ENCODE peak calls at places on chromosome 10, in eight cellular contexts. One of them, this sample, is unnamed.

GRCh38 chr10:13003781-13004180 is 2.3 kb upstream of the CCDC3 start:
- DNase-seq in A549: no peak
- DNase-seq in sigmoid colon: no peak
- DNase-seq in H1: no peak
- DNase-seq in esophagus muscularis mucosa: no peak
- DNase-seq in ovary: no peak
- DNase-seq in transverse colon: no peak
- DNase-seq in tibial nerve: no peak
- DNase-seq in this sample: no peak

GRCh38 chr10:125017547-125018298 is 75.8 kb downstream of the ZRANB1 start:
- DNase-seq in H1: no peak
- DNase-seq in transverse colon: no peak
- DNase-seq in tibial nerve: no peak
- DNase-seq in ovary: no peak
- DNase-seq in sigmoid colon: no peak
- DNase-seq in A549: no peak
- DNase-seq in esophagus muscularis mucosa: no peak
- DNase-seq in this sample: no peak

GRCh38 chr10:69087600-69088470 is at the start of gene SRGN:
- DNase-seq in H1: no peak
- DNase-seq in ovary: peak; percentile 32
- DNase-seq in sigmoid colon: peak; percentile 86
- DNase-seq in A549: peak; percentile 68
- DNase-seq in tibial nerve: peak; percentile 54
- DNase-seq in transverse colon: peak; percentile 81
- DNase-seq in esophagus muscularis mucosa: peak; percentile 94
- DNase-seq in this sample: peak; percentile 89

GRCh38 chr10:30736685-30737232 is 107.2 kb upstream of the LYZL2 start:
- DNase-seq in ovary: no peak
- DNase-seq in sigmoid colon: peak; percentile 95
- DNase-seq in tibial nerve: no peak
- DNase-seq in transverse colon: peak; percentile 38
- DNase-seq in esophagus muscularis mucosa: no peak
- DNase-seq in A549: peak; percentile 90
- DNase-seq in H1: no peak
- DNase-seq in this sample: no peak

GRCh38 chr10:10814103-10814502 is 203.6 kb upstream of the CELF2 start:
- DNase-seq in A549: no peak
- DNase-seq in tibial nerve: no peak
- DNase-seq in transverse colon: no peak
- DNase-seq in H1: no peak
- DNase-seq in sigmoid colon: no peak
- DNase-seq in esophagus muscularis mucosa: no peak
- DNase-seq in ovary: no peak
- DNase-seq in this sample: no peak

GRCh38 chr10:30160431-30160982 is 101.1 kb upstream of the JCAD start:
- DNase-seq in esophagus muscularis mucosa: no peak
- DNase-seq in H1: no peak
- DNase-seq in A549: no peak
- DNase-seq in ovary: no peak
- DNase-seq in sigmoid colon: no peak
- DNase-seq in transverse colon: no peak
- DNase-seq in tibial nerve: no peak
- DNase-seq in this sample: no peak

GRCh38 chr10:100733319-100733718 is 12.1 kb upstream of the PAX2 start:
- DNase-seq in tibial nerve: no peak
- DNase-seq in transverse colon: no peak
- DNase-seq in ovary: no peak
- DNase-seq in sigmoid colon: no peak
- DNase-seq in A549: no peak
- DNase-seq in H1: no peak
- DNase-seq in esophagus muscularis mucosa: no peak
- DNase-seq in this sample: no peak

GRCh38 chr10:89845541-89846275 is 144.3 kb downstream of the KIF20B start:
- DNase-seq in H1: no peak
- DNase-seq in esophagus muscularis mucosa: no peak
- DNase-seq in A549: no peak
- DNase-seq in ovary: no peak
- DNase-seq in sigmoid colon: no peak
- DNase-seq in tibial nerve: no peak
- DNase-seq in transverse colon: no peak
- DNase-seq in this sample: no peak

GRCh38 chr10:119667562-119668328 is 16.6 kb downstream of the BAG3 start:
- DNase-seq in transverse colon: peak; percentile 33
- DNase-seq in ovary: peak; percentile 51
- DNase-seq in A549: peak; percentile 82
- DNase-seq in sigmoid colon: peak; percentile 90
- DNase-seq in H1: peak; percentile 15
- DNase-seq in esophagus muscularis mucosa: no peak
- DNase-seq in tibial nerve: peak; percentile 51
- DNase-seq in this sample: no peak

GRCh38 chr10:14565199-14565598 is 209.5 kb downstream of the FAM107B start:
- DNase-seq in tibial nerve: no peak
- DNase-seq in esophagus muscularis mucosa: no peak
- DNase-seq in ovary: no peak
- DNase-seq in A549: no peak
- DNase-seq in transverse colon: no peak
- DNase-seq in sigmoid colon: no peak
- DNase-seq in H1: no peak
- DNase-seq in this sample: no peak

GRCh38 chr10:109588259-109588658 is 335.1 kb downstream of the XPNPEP1 start:
- DNase-seq in H1: no peak
- DNase-seq in ovary: no peak
- DNase-seq in tibial nerve: no peak
- DNase-seq in transverse colon: no peak
- DNase-seq in A549: no peak
- DNase-seq in sigmoid colon: no peak
- DNase-seq in esophagus muscularis mucosa: no peak
- DNase-seq in this sample: no peak

GRCh38 chr10:113179270-113179669 is 229.2 kb downstream of the TCF7L2 start:
- DNase-seq in H1: no peak
- DNase-seq in esophagus muscularis mucosa: peak; percentile 34
- DNase-seq in ovary: no peak
- DNase-seq in sigmoid colon: no peak
- DNase-seq in tibial nerve: no peak
- DNase-seq in transverse colon: no peak
- DNase-seq in A549: no peak
- DNase-seq in this sample: peak; percentile 41

GRCh38 chr10:71512794-71513379 is 116.2 kb downstream of the CDH23 start:
- DNase-seq in H1: no peak
- DNase-seq in A549: no peak
- DNase-seq in ovary: no peak
- DNase-seq in esophagus muscularis mucosa: no peak
- DNase-seq in sigmoid colon: no peak
- DNase-seq in transverse colon: no peak
- DNase-seq in tibial nerve: no peak
- DNase-seq in this sample: peak; percentile 30

GRCh38 chr10:283140-283479 is 147.9 kb downstream of the ZMYND11 start:
- DNase-seq in sigmoid colon: no peak
- DNase-seq in esophagus muscularis mucosa: no peak
- DNase-seq in ovary: no peak
- DNase-seq in A549: no peak
- DNase-seq in transverse colon: no peak
- DNase-seq in H1: no peak
- DNase-seq in tibial nerve: no peak
- DNase-seq in this sample: no peak

GRCh38 chr10:124455441-124455840 is 5.6 kb upstream of the NKX1-2 start:
- DNase-seq in transverse colon: no peak
- DNase-seq in H1: no peak
- DNase-seq in ovary: no peak
- DNase-seq in A549: no peak
- DNase-seq in esophagus muscularis mucosa: no peak
- DNase-seq in tibial nerve: no peak
- DNase-seq in sigmoid colon: no peak
- DNase-seq in this sample: no peak

GRCh38 chr10:110361800-110362456 is 57.2 kb upstream of the SMNDC1 start:
- DNase-seq in tibial nerve: no peak
- DNase-seq in ovary: no peak
- DNase-seq in H1: no peak
- DNase-seq in sigmoid colon: no peak
- DNase-seq in transverse colon: no peak
- DNase-seq in A549: no peak
- DNase-seq in esophagus muscularis mucosa: no peak
- DNase-seq in this sample: no peak

GRCh38 chr10:102009801-102010425 is 46.1 kb downstream of the ARMH3 start:
- DNase-seq in sigmoid colon: peak; percentile 65
- DNase-seq in A549: peak; percentile 86
- DNase-seq in esophagus muscularis mucosa: no peak
- DNase-seq in ovary: peak; percentile 31
- DNase-seq in transverse colon: peak; percentile 30
- DNase-seq in H1: peak; percentile 17
- DNase-seq in tibial nerve: no peak
- DNase-seq in this sample: peak; percentile 54

GRCh38 chr10:35561670-35562069 is 43.5 kb upstream of the GJD4 start:
- DNase-seq in esophagus muscularis mucosa: peak; percentile 89
- DNase-seq in sigmoid colon: no peak
- DNase-seq in H1: no peak
- DNase-seq in ovary: no peak
- DNase-seq in transverse colon: no peak
- DNase-seq in tibial nerve: no peak
- DNase-seq in A549: no peak
- DNase-seq in this sample: no peak

GRCh38 chr10:3482200-3482993 is 302.6 kb downstream of the KLF6 start:
- DNase-seq in sigmoid colon: peak; percentile 88
- DNase-seq in tibial nerve: no peak
- DNase-seq in transverse colon: peak; percentile 65
- DNase-seq in ovary: peak; percentile 55
- DNase-seq in A549: peak; percentile 69
- DNase-seq in esophagus muscularis mucosa: no peak
- DNase-seq in H1: no peak
- DNase-seq in this sample: peak; percentile 68

DNA sequence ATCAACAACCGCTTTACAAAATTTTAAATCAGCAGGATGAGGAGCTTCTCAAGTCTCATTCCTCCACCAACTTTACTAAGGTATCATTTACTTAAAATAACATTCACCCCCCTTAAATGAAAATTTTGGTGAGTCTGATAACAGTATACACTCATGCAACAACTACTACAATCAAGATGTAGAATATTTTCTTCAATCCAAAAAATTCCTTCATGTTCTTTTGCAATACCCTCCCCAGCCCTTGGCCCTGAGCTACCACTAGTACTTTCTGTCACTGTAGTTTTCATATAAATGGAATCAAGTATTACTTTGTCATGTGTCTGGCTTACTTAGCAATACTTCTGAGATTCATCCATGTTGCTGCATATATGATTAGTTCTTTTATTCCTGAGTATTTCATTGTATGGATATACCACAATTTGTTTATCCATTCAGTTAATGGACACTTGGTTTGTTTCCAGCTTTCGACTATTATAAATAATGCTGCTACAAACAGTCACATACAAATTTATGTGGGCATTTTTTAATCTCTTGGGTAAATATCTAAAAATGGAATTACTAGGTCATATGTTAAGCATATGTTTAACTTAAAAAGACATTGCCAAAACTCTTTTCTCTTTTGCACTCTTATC is 43.0 kb downstream of the NT5C2 start:
- DNase-seq in ovary: no peak
- DNase-seq in esophagus muscularis mucosa: no peak
- DNase-seq in sigmoid colon: no peak
- DNase-seq in tibial nerve: no peak
- DNase-seq in transverse colon: no peak
- DNase-seq in H1: no peak
- DNase-seq in A549: no peak
- DNase-seq in this sample: no peak
- H3K4me1 ChIP-seq in ovary: peaks cover 6% of the 10 kb centered on the region
- H3K4me1 ChIP-seq in esophagus muscularis mucosa: peaks cover 50% of the 10 kb centered on the region
- H3K4me1 ChIP-seq in sigmoid colon: peaks cover 48% of the 10 kb centered on the region
- H3K4me1 ChIP-seq in tibial nerve: peaks cover 20% of the 10 kb centered on the region
- H3K4me1 ChIP-seq in transverse colon: peaks cover 41% of the 10 kb centered on the region
- H3K4me1 ChIP-seq in H1: peaks cover 4% of the 10 kb centered on the region
- H3K4me1 ChIP-seq in A549: peaks cover 78% of the 10 kb centered on the region
- H3K4me1 ChIP-seq in this sample: peaks cover 38% of the 10 kb centered on the region

DNA sequence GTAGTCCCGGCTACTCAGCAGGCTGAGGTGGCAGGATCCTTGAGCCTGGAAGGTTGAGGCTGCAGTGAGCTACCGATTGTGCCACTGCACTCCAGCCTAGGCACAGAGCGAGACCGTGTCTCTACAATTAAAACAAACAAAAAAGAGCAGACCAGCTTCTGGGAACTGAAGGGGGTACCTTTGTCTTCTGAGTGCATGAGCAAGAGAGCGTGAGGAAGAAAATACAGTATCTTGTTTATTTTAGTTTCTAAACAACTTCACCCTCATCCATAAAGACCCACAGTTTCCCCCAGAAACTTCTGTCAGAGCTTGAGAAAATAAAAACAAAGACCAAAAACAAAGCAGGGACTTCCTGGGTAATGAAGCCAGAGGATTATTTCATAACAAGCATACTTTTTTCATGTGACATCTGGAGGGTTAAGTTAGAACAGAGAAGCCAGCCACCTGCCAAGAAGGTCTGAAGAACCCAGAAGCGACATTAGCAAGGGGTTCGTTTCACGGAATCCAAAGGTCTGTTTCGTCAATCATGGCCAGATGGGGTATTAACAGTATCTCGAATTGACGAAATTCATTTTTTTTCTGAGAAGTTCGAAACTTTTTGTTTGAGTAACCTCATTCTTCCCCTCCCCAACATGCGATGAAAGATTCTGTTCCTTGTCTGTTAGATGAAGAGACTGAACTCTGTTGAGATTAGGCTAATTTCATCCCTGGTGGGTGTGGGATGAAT is 10.2 kb upstream of the IL2RA start:
- DNase-seq in A549: no peak
- DNase-seq in transverse colon: no peak
- DNase-seq in esophagus muscularis mucosa: no peak
- DNase-seq in sigmoid colon: no peak
- DNase-seq in H1: no peak
- DNase-seq in ovary: no peak
- DNase-seq in tibial nerve: no peak
- DNase-seq in this sample: no peak
- TF ChIP-seq EP300 in A549: no peak
- TF ChIP-seq EP300 in transverse colon: no peak
- TF ChIP-seq EP300 in esophagus muscularis mucosa: no peak
- TF ChIP-seq EP300 in sigmoid colon: no peak
- TF ChIP-seq EP300 in H1: no peak
- TF ChIP-seq EP300 in ovary: no peak
- TF ChIP-seq EP300 in tibial nerve: no peak
- TF ChIP-seq EP300 in this sample: no peak

GRCh38 chr10:74189999-74190421 is 39.0 kb downstream of the ADK start:
- DNase-seq in sigmoid colon: no peak
- DNase-seq in H1: no peak
- DNase-seq in ovary: no peak
- DNase-seq in A549: peak; percentile 61
- DNase-seq in transverse colon: peak; percentile 21
- DNase-seq in tibial nerve: no peak
- DNase-seq in esophagus muscularis mucosa: no peak
- DNase-seq in this sample: peak; percentile 79
- TF ChIP-seq POLR2A in sigmoid colon: no peak
- TF ChIP-seq POLR2A in H1: no peak
- TF ChIP-seq POLR2A in ovary: no peak
- TF ChIP-seq POLR2A in A549: no peak
- TF ChIP-seq POLR2A in transverse colon: no peak
- TF ChIP-seq POLR2A in tibial nerve: no peak
- TF ChIP-seq POLR2A in esophagus muscularis mucosa: no peak
- TF ChIP-seq POLR2A in this sample: no peak

DNA sequence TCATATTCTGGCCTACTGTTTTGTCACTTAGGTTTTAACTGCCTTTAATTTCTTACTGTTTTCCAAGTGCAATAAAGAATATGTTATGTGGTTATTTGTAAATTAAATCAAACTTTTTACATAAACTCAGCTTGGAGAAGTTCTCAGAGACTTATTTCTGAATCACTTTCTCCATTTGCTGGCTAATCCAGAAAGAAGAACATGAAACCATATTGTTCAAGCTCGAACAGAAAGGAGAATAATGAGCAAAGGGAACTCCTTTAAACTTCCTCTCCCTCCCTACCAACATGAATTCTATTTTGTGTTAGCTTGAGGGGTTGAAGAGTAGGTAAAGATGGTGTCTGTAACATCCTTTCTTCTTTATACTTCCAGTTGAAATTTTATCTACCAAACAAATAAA is 52.3 kb downstream of the SHTN1 start:
- DNase-seq in tibial nerve: no peak
- DNase-seq in sigmoid colon: no peak
- DNase-seq in esophagus muscularis mucosa: no peak
- DNase-seq in transverse colon: no peak
- DNase-seq in H1: no peak
- DNase-seq in A549: no peak
- DNase-seq in ovary: no peak
- DNase-seq in this sample: no peak
- H3K4me1 ChIP-seq in tibial nerve: no peaks in the 10 kb centered on the region
- H3K4me1 ChIP-seq in sigmoid colon: peaks cover 3% of the 10 kb centered on the region
- H3K4me1 ChIP-seq in esophagus muscularis mucosa: peaks cover 5% of the 10 kb centered on the region
- H3K4me1 ChIP-seq in transverse colon: peaks cover 2% of the 10 kb centered on the region
- H3K4me1 ChIP-seq in H1: peaks cover 4% of the 10 kb centered on the region
- H3K4me1 ChIP-seq in A549: peaks cover 9% of the 10 kb centered on the region
- H3K4me1 ChIP-seq in ovary: no peaks in the 10 kb centered on the region
- H3K4me1 ChIP-seq in this sample: no peaks in the 10 kb centered on the region

This sample was measured in upper lobe of left lung.